ENCODE peak calls at places on chromosome 11, in five cellular contexts. L, A, Q, Y and O are unnamed samples.

GRCh38 chr11:4211991-4212390 is 117.4 kb downstream of the RRM1 start:
- DNase-seq in L (no peak), A (no peak), Q (no peak), Y (no peak), O (no peak)

GRCh38 chr11:111012497-111012896 is 233.0 kb upstream of the POU2AF2 start:
- DNase-seq in L (no peak), A (no peak), Q (no peak), Y (no peak), O (no peak)

GRCh38 chr11:65381721-65382035 is 768 bp downstream of the SLC25A45 start:
- DNase-seq in L (no peak), A (no peak), Q (no peak), Y (peak), O (no peak)

GRCh38 chr11:100923555-100923954 is 206.1 kb downstream of the PGR start:
- DNase-seq in L (no peak), A (no peak), Q (no peak), Y (peak), O (no peak)

GRCh38 chr11:108754901-108755625 is 90.2 kb downstream of the DDX10 start:
- DNase-seq in L (no peak), A (no peak), Q (peak), Y (no peak), O (no peak)

GRCh38 chr11:3176487-3176886 is 11.4 kb upstream of the OSBPL5 start:
- DNase-seq in L (no peak), A (no peak), Q (no peak), Y (no peak), O (no peak)

GRCh38 chr11:131977231-131977630 is 606.8 kb downstream of the NTM start:
- DNase-seq in L (no peak), A (no peak), Q (peak), Y (peak), O (no peak)

GRCh38 chr11:5348516-5349194 is 2.7 kb upstream of the OR51B6 start:
- DNase-seq in L (no peak), A (no peak), Q (no peak), Y (no peak), O (no peak)

GRCh38 chr11:69599502-69599901 is 41.5 kb upstream of the CCND1 start:
- DNase-seq in L (no peak), A (no peak), Q (no peak), Y (no peak), O (no peak)

GRCh38 chr11:93543292-93543977 is at the start of gene SMCO4:
- DNase-seq in L (peak), A (peak), Q (peak), Y (peak), O (peak)